ENCODE peak calls at places on chromosomes 1 and 21, in eight cellular contexts. D is GM03348; H is GM04503; L is activated naive CD8-positive, alpha-beta T cell treated with anti-CD3 and anti-CD28 coated beads for 36 hours; J is GM10248; Q is Ammon's horn; I is naive B cell; M is GM18507. K is an unnamed sample.

GRCh38 chr21:42640486-42640885 is 12.9 kb upstream of the PDE9A start:
- DNase-seq in D (no peak), H (no peak), L (no peak), J (no peak), Q (no peak), I (no peak), M (no peak), K (no peak)

GRCh38 chr1:206506803-206507394 is 432 bp upstream of the RASSF5 start:
- DNase-seq in D (no peak), H (no peak), L (peak), J (peak), Q (no peak), I (peak), M (no peak), K (no peak)

GRCh38 chr1:186835448-186835847 is 6.7 kb downstream of the PLA2G4A start:
- DNase-seq in D (no peak), H (no peak), L (no peak), J (no peak), Q (no peak), I (no peak), M (no peak), K (no peak)

GRCh38 chr1:41588334-41588875 is 103.9 kb upstream of the EDN2 start:
- DNase-seq in D (no peak), H (no peak), L (no peak), J (no peak), Q (no peak), I (no peak), M (no peak), K (no peak)

GRCh38 chr1:186626533-186626932 is 53.7 kb downstream of the PTGS2 start:
- DNase-seq in D (no peak), H (no peak), L (no peak), J (no peak), Q (no peak), I (no peak), M (no peak), K (no peak)

GRCh38 chr1:227125929-227126545 is 185.9 kb downstream of the COQ8A start:
- DNase-seq in D (no peak), H (no peak), L (no peak), J (no peak), Q (no peak), I (no peak), M (no peak), K (no peak)

GRCh38 chr1:62391369-62391971 is 45.4 kb upstream of the USP1 start:
- DNase-seq in D (no peak), H (no peak), L (peak), J (peak), Q (no peak), I (no peak), M (no peak), K (no peak)

GRCh38 chr1:34870395-34870794 is 10.8 kb upstream of the SMIM12 start:
- DNase-seq in D (no peak), H (no peak), L (no peak), J (no peak), Q (peak), I (no peak), M (no peak), K (no peak)

GRCh38 chr1:159927887-159928431 is 2.7 kb upstream of the TAGLN2 start:
- DNase-seq in D (no peak), H (no peak), L (no peak), J (no peak), Q (no peak), I (no peak), M (no peak), K (no peak)

GRCh38 chr1:161044535-161044907 is 1.3 kb downstream of the USF1 start:
- DNase-seq in D (peak), H (peak), L (no peak), J (no peak), Q (no peak), I (no peak), M (no peak), K (no peak)

GRCh38 chr1:198443374-198444233 is 96.9 kb downstream of the ATP6V1G3 start:
- DNase-seq in D (peak), H (peak), L (no peak), J (no peak), Q (no peak), I (no peak), M (no peak), K (no peak)

K was measured in esophagus squamous epithelium.